ENCODE peak calls at places on chromosomes 3 and 15, in four cellular contexts. M is SK-N-SH, I is hepatocyte, L is BE2C. P is an unnamed sample.
A peak's percentile ranks its signal among the peaks of the same experiment; 100 is the strongest.

GRCh38 chr3:4416961-4417360 is 50.1 kb downstream of the SUMF1 start:
- DNase-seq in M (peak; percentile 45), I (no peak), L (peak; percentile 84), P (peak; percentile 79)

GRCh38 chr3:88263417-88264116 is 113.8 kb downstream of the C3orf38 start:
- DNase-seq in M (no peak), I (no peak), L (no peak), P (no peak)

GRCh38 chr15:59738676-59739075 is 49.6 kb upstream of the BNIP2 start:
- DNase-seq in M (no peak), I (no peak), L (no peak), P (no peak)

GRCh38 chr3:13879946-13880810 is at the start of gene WNT7A:
- DNase-seq in M (peak; percentile 91), I (peak; percentile 78), L (peak; percentile 32), P (peak; percentile 15)

GRCh38 chr3:124563376-124563775 is 166.9 kb upstream of the UMPS start:
- DNase-seq in M (no peak), I (peak; percentile 67), L (no peak), P (no peak)

GRCh38 chr15:70008697-70009285 is 88.9 kb downstream of the TLE3 start:
- DNase-seq in M (no peak), I (no peak), L (no peak), P (no peak)

GRCh38 chr15:86623236-86623635 is 543.6 kb downstream of the AGBL1 start:
- DNase-seq in M (no peak), I (no peak), L (no peak), P (no peak)

GRCh38 chr3:146464005-146464595 is 5.3 kb downstream of the PLSCR2 start:
- DNase-seq in M (no peak), I (no peak), L (no peak), P (peak; percentile 25)

GRCh38 chr3:140216249-140216648 is 281.3 kb downstream of the CLSTN2 start:
- DNase-seq in M (no peak), I (no peak), L (peak; percentile 40), P (no peak)

GRCh38 chr3:129312021-129312639 is 33.5 kb downstream of the HMCES start:
- DNase-seq in M (no peak), I (no peak), L (no peak), P (no peak)

GRCh38 chr3:45644063-45644462 is 45.1 kb upstream of the SACM1L start:
- DNase-seq in M (no peak), I (no peak), L (no peak), P (no peak)

GRCh38 chr3:14602804-14603644 is 48.5 kb upstream of the CCDC174 start:
- DNase-seq in M (peak; percentile 90), I (peak; percentile 51), L (peak; percentile 23), P (peak; percentile 54)

GRCh38 chr3:147412491-147412916 is 3.3 kb downstream of the ZIC1 start:
- DNase-seq in M (no peak), I (no peak), L (no peak), P (no peak)

GRCh38 chr3:182284793-182285192 is 508.5 kb upstream of the ATP11B start:
- DNase-seq in M (no peak), I (peak; percentile 6), L (no peak), P (no peak)

GRCh38 chr15:25596644-25597562 is 158.1 kb upstream of the UBE3A start:
- DNase-seq in M (peak; percentile 11), I (peak; percentile 13), L (no peak), P (no peak)

GRCh38 chr15:72184165-72184811 is 13.3 kb downstream of the GRAMD2A start:
- DNase-seq in M (peak; percentile 80), I (peak; percentile 71), L (no peak), P (peak; percentile 39)

GRCh38 chr3:49787182-49787464 is 781 bp upstream of the IP6K1 start:
- DNase-seq in M (no peak), I (no peak), L (no peak), P (no peak)

GRCh38 chr15:28208583-28208982 is 109.5 kb upstream of the OCA2 start:
- DNase-seq in M (no peak), I (no peak), L (no peak), P (no peak)

GRCh38 chr15:57500979-57501576 is 90.6 kb upstream of the MYZAP start:
- DNase-seq in M (no peak), I (no peak), L (no peak), P (peak; percentile 39)

GRCh38 chr3:31565288-31565687 is 32.6 kb downstream of the STT3B start:
- DNase-seq in M (no peak), I (no peak), L (no peak), P (peak; percentile 73)

GRCh38 chr3:45631486-45631885 is 36.9 kb downstream of the LIMD1 start:
- DNase-seq in M (no peak), I (no peak), L (no peak), P (no peak)

GRCh38 chr3:134029734-134030381 is at the start of gene SLCO2A1:
- DNase-seq in M (peak; percentile 81), I (peak; percentile 81), L (peak; percentile 28), P (peak; percentile 81)

GRCh38 chr3:4741404-4742307 is 237.6 kb upstream of the BHLHE40 start:
- DNase-seq in M (no peak), I (peak; percentile 46), L (no peak), P (no peak)

GRCh38 chr15:78282324-78282723 is 17.1 kb downstream of the SKIC8 start:
- DNase-seq in M (no peak), I (no peak), L (no peak), P (no peak)
- TF ChIP-seq CTCF in M (no peak), I (no peak), L (no peak), P (no peak)

GRCh38 chr3:194572944-194573491 is 60.2 kb downstream of the TMEM44 start:
- DNase-seq in M (no peak), I (no peak), L (no peak), P (peak; percentile 65)

GRCh38 chr3:194573680-194574437 is 59.4 kb downstream of the TMEM44 start:
- DNase-seq in M (peak; percentile 66), I (peak; percentile 68), L (peak; percentile 40), P (peak; percentile 60)

GRCh38 chr3:194571491-194571941 is 61.7 kb downstream of the TMEM44 start:
- DNase-seq in M (no peak), I (no peak), L (no peak), P (peak; percentile 85)

GRCh38 chr3:194570898-194571297 is 62.3 kb downstream of the TMEM44 start:
- DNase-seq in M (no peak), I (no peak), L (no peak), P (no peak)

DNA sequence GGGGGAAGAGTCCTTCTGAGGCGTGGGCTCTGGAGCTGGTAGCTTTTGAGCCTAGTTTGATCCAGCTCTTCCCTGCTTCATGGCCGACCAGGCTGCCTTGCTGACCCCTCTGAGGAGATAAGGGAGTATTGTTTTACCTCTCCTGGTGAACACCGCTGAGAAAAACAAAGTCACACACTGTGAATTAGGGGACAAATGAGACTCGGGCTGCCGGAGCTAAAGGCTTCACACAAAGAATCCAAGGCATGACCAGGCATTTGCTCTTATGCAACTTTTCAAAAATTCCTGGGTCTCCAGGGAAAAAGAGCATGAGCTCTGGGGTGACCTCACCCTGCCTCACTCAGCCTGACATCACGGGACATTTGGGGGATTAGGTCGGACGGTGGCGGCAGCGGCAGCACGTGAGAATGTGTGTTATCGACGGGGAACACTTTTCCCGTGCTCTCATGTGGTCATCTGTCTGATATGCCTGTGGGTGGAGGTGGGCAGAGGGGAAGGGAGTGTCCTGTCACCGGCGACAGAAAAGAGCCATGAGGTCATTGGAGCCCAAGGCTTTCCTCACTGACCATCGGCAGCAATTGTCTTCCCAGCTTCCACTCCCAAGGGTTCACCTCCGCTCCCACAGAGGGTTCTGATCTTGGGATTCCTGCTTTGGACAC is 61.0 kb downstream of the TMEM44 start:
- DNase-seq in M (no peak), I (peak; percentile 91), L (no peak), P (peak; percentile 59)
- H3K4me1 ChIP-seq in M (no peaks in the 10 kb centered on the region), I (peaks cover 11% of the 10 kb centered on the region), L (no peaks in the 10 kb centered on the region), P (peaks cover 24% of the 10 kb centered on the region)

DNA sequence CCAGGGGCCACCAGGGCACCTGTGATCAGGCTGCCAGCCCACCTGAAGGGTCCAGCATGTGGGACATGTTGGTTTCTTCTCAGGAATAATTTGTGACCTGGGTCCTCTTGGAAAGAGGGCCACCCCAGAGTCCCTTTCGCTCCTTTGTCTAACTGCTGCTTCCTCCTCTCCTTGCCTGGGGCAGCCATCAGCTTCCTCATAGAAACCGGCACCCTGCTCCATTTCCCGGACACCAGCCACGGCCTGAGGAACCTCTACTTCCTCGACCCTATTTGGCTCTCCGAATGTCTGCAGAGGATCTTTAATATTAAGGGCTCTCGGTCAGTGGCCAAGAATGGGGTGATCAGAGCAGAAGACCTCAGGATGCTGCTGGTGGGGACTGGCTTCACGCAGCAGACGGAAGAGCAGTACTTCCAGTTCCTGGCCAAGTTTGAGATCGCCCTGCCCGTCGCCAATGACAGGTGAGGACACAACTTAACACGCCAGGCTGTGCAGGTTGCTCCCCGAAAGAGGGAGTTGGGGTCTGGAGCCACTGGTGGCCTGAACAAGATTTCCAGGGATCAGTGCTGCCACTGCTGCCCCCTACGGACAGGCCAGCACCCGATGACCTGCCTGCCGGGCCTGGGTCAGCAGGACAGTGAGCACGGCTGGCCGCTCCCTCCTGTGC is 109.7 kb downstream of the LRRK1 start:
- DNase-seq in M (no peak), I (no peak), L (peak; percentile 3), P (no peak)
- TF ChIP-seq CTCF in M (no peak), I (no peak), L (no peak), P (no peak)

DNA sequence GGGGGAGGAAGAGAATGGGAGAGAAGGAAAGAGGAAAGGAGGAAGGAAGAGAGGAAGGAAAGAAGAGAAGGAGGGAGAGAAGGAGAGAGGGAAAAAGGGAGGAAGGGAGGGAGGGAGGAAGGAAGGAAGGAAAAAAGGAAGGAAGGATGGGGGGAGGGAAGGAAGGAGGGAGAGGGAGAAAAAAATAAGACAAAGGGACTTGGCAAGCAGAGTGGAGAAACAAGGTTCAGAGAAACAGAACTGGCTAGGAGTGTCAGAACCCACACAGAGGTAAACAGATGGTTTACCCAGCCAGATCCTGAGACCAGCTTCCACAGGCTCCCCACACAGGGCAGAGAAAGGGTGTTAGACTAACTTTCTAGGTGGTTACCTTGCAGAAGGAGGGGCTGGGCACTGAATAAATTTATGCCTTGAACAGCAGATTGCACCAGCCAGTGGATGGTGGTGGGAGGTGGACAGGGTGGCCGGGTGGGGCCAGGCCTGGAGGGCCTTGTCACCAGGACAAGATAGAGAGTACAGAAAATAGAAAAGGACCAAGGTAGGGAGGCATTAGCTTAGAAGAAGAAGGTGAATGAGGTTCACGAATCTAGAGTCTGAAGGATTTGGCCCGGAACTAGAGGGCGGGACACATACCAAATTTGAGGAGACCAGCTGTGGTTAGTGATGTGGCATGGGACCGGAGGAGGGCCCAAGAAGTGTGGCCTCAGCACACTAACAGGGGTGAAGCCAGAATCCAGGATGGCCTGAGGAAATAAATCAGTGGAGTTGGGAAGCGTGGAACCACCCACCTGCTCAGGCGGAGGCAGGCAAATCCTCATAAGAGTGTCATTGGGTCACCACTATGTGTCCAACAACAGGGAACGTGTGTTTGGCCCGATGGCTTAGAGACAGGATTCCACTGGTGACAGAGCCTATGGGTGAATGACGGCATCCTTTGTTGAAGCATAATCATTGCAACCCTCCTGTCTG is 1.3 kb upstream of the TM4SF1 start:
- DNase-seq in M (no peak), I (no peak), L (no peak), P (no peak)
- H3K4me1 ChIP-seq in M (peaks cover 22% of the 10 kb centered on the region), I (peaks cover 33% of the 10 kb centered on the region), L (no peaks in the 10 kb centered on the region), P (no peaks in the 10 kb centered on the region)

GRCh38 chr3:99681512-99681911 is 43.1 kb downstream of the COL8A1 start:
- DNase-seq in M (no peak), I (no peak), L (no peak), P (no peak)
- TF ChIP-seq CTCF in M (no peak), I (no peak), L (no peak), P (no peak)

DNA sequence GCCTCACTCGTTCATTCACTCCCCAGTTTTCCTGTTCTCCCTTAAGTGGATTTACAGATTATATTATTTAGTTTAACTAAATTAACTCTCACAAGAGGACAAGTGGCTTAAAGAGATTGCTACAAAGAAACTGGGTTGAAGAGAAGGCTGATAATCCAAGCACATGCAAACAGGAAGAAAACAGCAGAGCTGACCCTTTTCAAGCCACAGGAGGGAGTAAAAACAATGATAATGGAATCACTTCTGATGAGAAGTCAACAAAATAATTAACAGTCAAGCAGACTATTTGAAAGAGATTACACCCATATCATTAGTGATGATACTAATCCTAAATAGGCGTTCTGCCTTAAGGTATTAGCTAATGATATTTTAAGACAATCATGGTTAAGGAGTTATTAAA is 31.7 kb downstream of the BOC start:
- DNase-seq in M (no peak), I (no peak), L (no peak), P (no peak)
- H3K4me1 ChIP-seq in M (peaks cover 39% of the 10 kb centered on the region), I (peaks cover 31% of the 10 kb centered on the region), L (peaks cover 3% of the 10 kb centered on the region), P (peaks cover 20% of the 10 kb centered on the region)

P was measured in cardiac muscle cell.